ENCODE peak calls at places on chromosome X, in six cellular contexts. M is fibroblast of mammary gland, P is upper lobe of right lung, R is OCI-LY7, G is astrocyte of the cerebellum, N is progenitor cell of endocrine pancreas. Q is an unnamed sample.

GRCh38 chrX:47174376-47174775 is 19.3 kb upstream of the UBA1 start:
- DNase-seq in R (no peak), N (no peak), P (no peak), M (no peak), G (no peak), Q (no peak)

GRCh38 chrX:3026074-3026588 is 15.1 kb upstream of the ARSF start:
- DNase-seq in P (no peak), G (no peak), R (no peak), M (no peak), N (no peak), Q (no peak)

GRCh38 chrX:154712781-154713391 is 38.0 kb downstream of the GAB3 start:
- DNase-seq in P (no peak), N (no peak), M (peak; percentile 78), R (no peak), G (peak; percentile 57), Q (no peak)

GRCh38 chrX:110242371-110242770 is 75.5 kb downstream of the AMMECR1 start:
- DNase-seq in G (no peak), P (no peak), R (no peak), N (no peak), M (no peak), Q (no peak)

GRCh38 chrX:154818916-154819770 is 13.9 kb upstream of the MPP1 start:
- DNase-seq in M (no peak), G (no peak), P (no peak), R (no peak), N (no peak), Q (no peak)

GRCh38 chrX:107683124-107683895 is 55.0 kb downstream of the PRPS1 start:
- DNase-seq in P (no peak), G (no peak), N (no peak), R (no peak), M (peak; percentile 81), Q (no peak)

GRCh38 chrX:154409222-154409871 is at the start of gene DNASE1L1:
- DNase-seq in G (peak; percentile 62), R (no peak), N (peak; percentile 63), M (peak; percentile 87), P (peak; percentile 92), Q (peak; percentile 95)

GRCh38 chrX:9396930-9397329 is 67.9 kb upstream of the TBL1X start:
- DNase-seq in N (no peak), M (peak; percentile 55), R (no peak), P (no peak), G (peak; percentile 71), Q (no peak)

GRCh38 chrX:118756111-118756510 is 28.7 kb downstream of the IL13RA1 start:
- DNase-seq in M (peak; percentile 19), R (no peak), G (no peak), P (no peak), N (no peak), Q (no peak)

GRCh38 chrX:17592117-17592516 is 145.2 kb upstream of the SCML1 start:
- DNase-seq in N (no peak), P (no peak), G (no peak), R (no peak), M (peak; percentile 53), Q (no peak)

GRCh38 chrX:8868906-8869305 is 67.7 kb upstream of the FAM9A start:
- DNase-seq in P (no peak), N (no peak), G (no peak), R (no peak), M (peak; percentile 50), Q (no peak)

GRCh38 chrX:73916931-73917657 is 354.1 kb downstream of the CHIC1 start:
- DNase-seq in G (peak; percentile 82), N (no peak), M (peak; percentile 86), P (no peak), R (no peak), Q (no peak)

GRCh38 chrX:21770631-21771321 is 12.9 kb upstream of the SMPX start:
- DNase-seq in N (no peak), R (no peak), M (no peak), G (no peak), P (no peak), Q (no peak)

GRCh38 chrX:119502727-119503483 is 34.7 kb downstream of the SLC25A5 start:
- DNase-seq in M (peak; percentile 60), P (peak; percentile 78), N (no peak), G (no peak), R (no peak), Q (no peak)

GRCh38 chrX:34848281-34848680 is 94.3 kb upstream of the FAM47B start:
- DNase-seq in G (no peak), P (no peak), N (no peak), M (peak; percentile 73), R (no peak), Q (no peak)

GRCh38 chrX:108235990-108236389 is 144.4 kb downstream of the ATG4A start:
- DNase-seq in R (no peak), M (no peak), N (no peak), P (no peak), G (no peak), Q (no peak)

GRCh38 chrX:12443534-12444098 is 305.3 kb downstream of the FRMPD4 start:
- DNase-seq in P (no peak), N (no peak), R (no peak), M (no peak), G (no peak), Q (no peak)

GRCh38 chrX:12440245-12440644 is 302.0 kb downstream of the FRMPD4 start:
- DNase-seq in G (no peak), N (no peak), R (no peak), P (no peak), M (no peak), Q (no peak)

GRCh38 chrX:12439396-12439795 is 301.1 kb downstream of the FRMPD4 start:
- DNase-seq in P (no peak), G (no peak), M (no peak), N (no peak), R (no peak), Q (no peak)

GRCh38 chrX:12446342-12447075 is 308.2 kb downstream of the FRMPD4 start:
- DNase-seq in P (no peak), N (no peak), M (peak; percentile 81), R (no peak), G (no peak), Q (no peak)

DNA sequence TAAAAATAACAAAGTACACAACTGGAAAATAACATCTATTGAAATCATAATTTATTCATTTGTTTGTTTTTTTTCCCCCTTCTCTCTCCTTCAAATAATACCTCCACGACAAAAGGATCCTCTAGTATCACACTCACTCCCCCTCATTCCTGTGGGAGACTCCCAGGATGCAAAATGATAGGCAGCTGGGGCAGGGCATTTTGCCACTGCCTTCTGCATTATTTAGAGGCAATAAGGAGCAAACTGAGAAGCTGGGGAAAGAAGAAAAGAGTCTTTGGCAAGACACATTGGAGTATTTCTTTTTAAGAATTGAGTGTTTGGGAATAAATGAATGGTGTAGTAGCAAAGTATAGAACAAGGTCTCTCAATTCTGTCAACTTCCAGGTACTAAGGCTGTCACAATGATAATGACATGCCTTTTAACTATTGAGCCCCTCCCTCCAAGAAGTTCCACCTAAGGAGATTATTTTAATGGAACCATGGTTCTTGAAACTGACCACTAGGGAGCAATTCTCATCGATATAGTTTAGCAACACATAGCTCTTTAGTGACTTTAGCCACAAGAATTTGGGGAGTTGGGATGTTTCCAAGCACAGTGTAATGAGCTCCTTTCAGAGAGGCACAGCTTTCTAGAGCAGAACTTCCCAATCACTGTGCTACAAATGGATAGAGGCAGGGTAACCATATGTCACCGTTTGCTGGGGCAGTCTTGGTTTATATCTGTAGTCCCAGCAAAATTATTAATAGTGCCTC is 303.3 kb downstream of the FRMPD4 start:
- DNase-seq in P (no peak), M (peak; percentile 90), R (no peak), G (peak; percentile 80), N (no peak), Q (no peak)
- TF ChIP-seq CTCF in P (no peak), M (peak; percentile 32), R (no peak), G (peak; percentile 16), N (no peak), Q (no peak)

DNA sequence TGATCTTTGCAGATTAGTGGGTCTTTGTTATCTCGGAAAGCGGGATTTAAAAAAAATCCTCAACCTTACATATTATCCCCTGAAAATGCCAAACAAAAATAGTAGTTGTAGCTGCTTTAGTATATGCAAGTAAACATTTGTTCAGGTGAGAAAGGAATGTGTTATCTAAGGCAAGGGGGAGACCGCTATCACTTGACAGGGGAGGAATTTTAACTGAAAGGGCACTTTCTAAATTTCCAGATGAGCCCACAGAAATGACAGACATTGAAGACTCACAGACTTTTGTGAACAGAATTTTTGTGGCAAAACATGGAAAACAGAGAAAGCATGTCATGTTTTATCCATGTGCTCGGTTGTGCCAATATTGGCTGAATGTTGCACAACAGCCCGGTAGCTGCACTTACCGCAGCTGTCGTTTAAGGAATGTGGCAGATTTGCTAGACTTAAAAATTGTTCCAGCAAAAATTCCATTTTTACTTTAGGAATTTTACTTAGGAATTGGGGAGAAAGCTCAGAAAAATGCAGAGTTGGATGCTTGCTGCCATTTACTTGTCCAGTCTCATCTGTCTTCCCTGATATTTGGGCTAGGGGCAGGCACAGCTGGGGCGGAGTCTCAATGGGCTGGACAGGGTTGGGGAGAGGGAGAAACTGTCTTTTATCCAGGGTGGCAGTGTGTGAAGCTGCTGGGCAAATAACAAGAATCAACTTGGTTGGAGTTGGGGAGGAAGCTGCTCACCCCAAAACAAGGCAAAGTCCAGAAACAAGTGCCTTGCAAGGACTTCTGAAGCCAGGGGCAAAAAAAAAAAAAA is 94.6 kb upstream of the RPS6KA3 start:
- DNase-seq in N (no peak), G (no peak), M (peak; percentile 65), R (no peak), P (no peak), Q (no peak)
- TF ChIP-seq CTCF in N (no peak), G (no peak), M (no peak), R (no peak), P (no peak), Q (no peak)

GRCh38 chrX:146907391-146908240 is 93.1 kb upstream of the CXorf51A start:
- DNase-seq in G (peak; percentile 4), P (no peak), M (peak; percentile 0), N (no peak), R (no peak), Q (no peak)
- TF ChIP-seq CTCF in G (no peak), P (no peak), M (no peak), N (no peak), R (no peak), Q (no peak)

GRCh38 chrX:125131146-125131545 is 188.5 kb upstream of the TEX13C start:
- DNase-seq in M (no peak), R (peak; percentile 19), G (no peak), N (no peak), P (no peak), Q (no peak)
- TF ChIP-seq CTCF in M (peak; percentile 6), R (peak; percentile 68), G (no peak), N (peak; percentile 60), P (peak; percentile 15), Q (no peak)

DNA sequence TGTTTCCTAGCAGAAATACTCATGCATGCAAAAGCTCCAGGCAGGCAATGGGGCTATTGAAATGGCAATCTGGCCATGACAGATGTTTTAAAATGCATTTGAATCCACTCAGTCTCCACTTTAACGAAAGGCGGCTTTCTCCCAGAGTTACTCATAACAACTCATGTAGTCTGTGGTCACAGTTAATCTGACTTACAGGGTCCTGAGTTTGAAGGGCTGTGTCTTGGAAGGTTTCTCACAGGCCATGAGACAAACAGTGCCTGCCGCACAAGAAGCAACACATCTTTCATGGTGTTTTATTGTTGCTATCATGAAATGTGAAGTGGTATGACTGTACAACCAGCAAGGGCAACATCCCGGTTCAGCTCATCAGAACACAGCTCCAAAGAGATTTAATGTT is 185.8 kb downstream of the AMELX start:
- DNase-seq in R (no peak), P (no peak), M (peak; percentile 16), N (no peak), G (no peak), Q (no peak)
- TF ChIP-seq CTCF in R (no peak), P (no peak), M (no peak), N (no peak), G (no peak), Q (no peak)

Q was measured in spleen.